ENCODE peak calls at places on chromosomes 13 and 19, in five cellular contexts. One of them, this sample, is unnamed.

GRCh38 chr19:12946092-12946845 is 607 bp downstream of the RAD23A start:
- DNase-seq in suprapubic skin: no peak
- DNase-seq in cardiac fibroblast: peak
- DNase-seq in testis: peak
- DNase-seq in HFF-Myc: no peak
- DNase-seq in this sample: no peak

GRCh38 chr19:35533822-35534521 is 716 bp downstream of the GAPDHS start:
- DNase-seq in suprapubic skin: no peak
- DNase-seq in cardiac fibroblast: peak
- DNase-seq in testis: peak
- DNase-seq in HFF-Myc: no peak
- DNase-seq in this sample: no peak

GRCh38 chr19:35248310-35249145 is at the start of gene LSR:
- DNase-seq in testis: peak
- DNase-seq in HFF-Myc: no peak
- DNase-seq in suprapubic skin: no peak
- DNase-seq in cardiac fibroblast: no peak
- DNase-seq in this sample: peak

GRCh38 chr13:42312817-42313431 is 41.0 kb downstream of the AKAP11 start:
- DNase-seq in suprapubic skin: no peak
- DNase-seq in HFF-Myc: no peak
- DNase-seq in testis: no peak
- DNase-seq in cardiac fibroblast: no peak
- DNase-seq in this sample: no peak

GRCh38 chr13:48221301-48222190 is 11.5 kb upstream of the ITM2B start:
- DNase-seq in HFF-Myc: no peak
- DNase-seq in cardiac fibroblast: peak
- DNase-seq in testis: peak
- DNase-seq in suprapubic skin: no peak
- DNase-seq in this sample: no peak

GRCh38 chr19:18194554-18195238 is 1.7 kb downstream of the MPV17L2 start:
- DNase-seq in testis: peak
- DNase-seq in HFF-Myc: no peak
- DNase-seq in suprapubic skin: peak
- DNase-seq in cardiac fibroblast: no peak
- DNase-seq in this sample: no peak

GRCh38 chr19:57708641-57709354 is at the start of gene ZNF154:
- DNase-seq in testis: peak
- DNase-seq in cardiac fibroblast: peak
- DNase-seq in HFF-Myc: peak
- DNase-seq in suprapubic skin: no peak
- DNase-seq in this sample: no peak

GRCh38 chr19:10110972-10111317 is 548 bp upstream of the P2RY11 start:
- DNase-seq in suprapubic skin: no peak
- DNase-seq in HFF-Myc: no peak
- DNase-seq in testis: no peak
- DNase-seq in cardiac fibroblast: no peak
- DNase-seq in this sample: no peak

GRCh38 chr13:33454844-33455256 is 169.3 kb upstream of the STARD13 start:
- DNase-seq in testis: no peak
- DNase-seq in suprapubic skin: no peak
- DNase-seq in HFF-Myc: peak
- DNase-seq in cardiac fibroblast: peak
- DNase-seq in this sample: no peak

GRCh38 chr19:35671818-35672217 is 5.5 kb downstream of the UPK1A start:
- DNase-seq in testis: no peak
- DNase-seq in HFF-Myc: no peak
- DNase-seq in suprapubic skin: no peak
- DNase-seq in cardiac fibroblast: peak
- DNase-seq in this sample: no peak

GRCh38 chr19:12783226-12783848 is 7.9 kb upstream of the JUNB start:
- DNase-seq in HFF-Myc: no peak
- DNase-seq in cardiac fibroblast: no peak
- DNase-seq in testis: no peak
- DNase-seq in suprapubic skin: no peak
- DNase-seq in this sample: no peak

GRCh38 chr19:16591803-16592556 is 19.8 kb upstream of the SLC35E1 start:
- DNase-seq in HFF-Myc: no peak
- DNase-seq in suprapubic skin: no peak
- DNase-seq in testis: no peak
- DNase-seq in cardiac fibroblast: no peak
- DNase-seq in this sample: no peak

GRCh38 chr13:20125129-20125782 is 35.6 kb downstream of the GJA3 start:
- DNase-seq in suprapubic skin: peak
- DNase-seq in cardiac fibroblast: peak
- DNase-seq in HFF-Myc: no peak
- DNase-seq in testis: no peak
- DNase-seq in this sample: no peak

GRCh38 chr13:103142091-103142594 is 75.9 kb upstream of the SLC10A2 start:
- DNase-seq in suprapubic skin: no peak
- DNase-seq in testis: no peak
- DNase-seq in cardiac fibroblast: no peak
- DNase-seq in HFF-Myc: no peak
- DNase-seq in this sample: no peak

GRCh38 chr13:103145476-103145875 is 79.3 kb upstream of the SLC10A2 start:
- DNase-seq in suprapubic skin: no peak
- DNase-seq in testis: no peak
- DNase-seq in cardiac fibroblast: no peak
- DNase-seq in HFF-Myc: no peak
- DNase-seq in this sample: no peak

GRCh38 chr13:103134271-103134670 is 68.1 kb upstream of the SLC10A2 start:
- DNase-seq in suprapubic skin: no peak
- DNase-seq in testis: no peak
- DNase-seq in HFF-Myc: no peak
- DNase-seq in cardiac fibroblast: no peak
- DNase-seq in this sample: no peak

GRCh38 chr13:103140001-103140671 is 73.9 kb upstream of the SLC10A2 start:
- DNase-seq in cardiac fibroblast: peak
- DNase-seq in testis: no peak
- DNase-seq in HFF-Myc: peak
- DNase-seq in suprapubic skin: no peak
- DNase-seq in this sample: no peak
- TF ChIP-seq CTCF in cardiac fibroblast: peak
- TF ChIP-seq CTCF in testis: no peak
- TF ChIP-seq CTCF in HFF-Myc: peak
- TF ChIP-seq CTCF in suprapubic skin: peak
- TF ChIP-seq CTCF in this sample: no peak

DNA sequence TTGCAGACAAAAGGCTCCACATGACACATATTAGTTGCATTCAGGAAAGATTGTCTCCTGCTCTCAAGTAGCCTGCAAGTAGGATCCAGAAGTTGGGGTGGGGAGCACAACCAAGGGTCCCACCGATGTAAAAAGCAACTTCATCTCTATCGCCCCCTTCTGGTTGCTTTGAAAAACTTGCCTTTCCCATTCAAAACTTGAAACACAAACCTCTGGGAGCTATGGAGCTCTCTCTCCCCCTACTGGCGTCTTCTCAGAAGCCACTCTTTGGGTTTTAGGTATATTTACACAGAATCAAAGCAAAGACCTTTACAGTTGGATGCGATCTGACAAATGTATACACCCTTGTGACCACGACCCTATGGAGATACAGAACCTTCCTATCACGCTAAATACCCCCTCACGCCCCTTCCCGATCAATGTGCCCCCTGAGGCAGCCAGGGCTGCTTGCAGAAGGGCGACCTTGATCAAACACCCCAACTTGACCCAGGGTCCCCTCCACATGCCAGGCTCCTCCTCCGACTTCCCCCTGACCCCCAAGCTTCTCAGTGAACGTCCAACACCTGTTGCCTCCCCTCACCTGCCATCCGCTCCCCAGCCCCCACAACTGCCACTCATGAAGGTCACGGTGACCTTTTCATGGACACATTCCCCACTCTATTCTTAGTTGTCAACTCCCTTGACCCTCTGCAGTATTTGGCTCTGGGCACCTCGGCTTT is 10.1 kb downstream of the NOSIP start:
- DNase-seq in HFF-Myc: peak
- DNase-seq in cardiac fibroblast: peak
- DNase-seq in suprapubic skin: no peak
- DNase-seq in testis: peak
- DNase-seq in this sample: no peak
- TF ChIP-seq CTCF in HFF-Myc: peak
- TF ChIP-seq CTCF in cardiac fibroblast: peak
- TF ChIP-seq CTCF in suprapubic skin: peak
- TF ChIP-seq CTCF in testis: peak
- TF ChIP-seq CTCF in this sample: peak

DNA sequence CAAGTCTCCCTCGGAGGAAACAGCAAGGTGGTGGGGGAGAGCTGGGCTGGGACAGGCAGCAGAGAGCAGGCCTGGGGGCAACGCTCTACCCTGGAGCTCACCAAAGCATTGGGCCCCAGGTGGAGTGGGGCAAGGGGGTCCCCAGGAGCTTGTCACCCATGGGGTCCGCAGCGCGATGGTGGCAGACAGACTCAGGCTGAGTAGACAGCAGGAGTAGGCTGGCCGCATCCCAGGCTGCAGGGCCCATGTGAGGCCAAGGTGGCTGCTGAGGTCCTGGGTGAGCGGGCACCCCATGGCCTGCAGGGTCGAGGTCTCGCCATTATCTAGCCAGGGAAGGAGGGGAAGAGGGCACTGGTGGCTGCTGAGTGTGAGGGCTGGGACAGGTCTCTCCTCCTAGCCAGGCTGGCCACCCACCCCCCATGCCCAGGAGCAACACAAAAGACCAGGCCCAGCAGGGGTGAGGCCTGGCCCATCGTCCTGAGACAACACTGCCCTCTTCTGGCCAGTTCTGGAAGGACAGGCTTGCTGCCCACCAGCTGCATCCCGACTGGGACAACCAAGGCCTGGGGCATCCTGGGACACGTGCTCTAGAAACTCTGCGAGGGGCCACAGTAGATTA is 33.1 kb downstream of the CEBPG start:
- DNase-seq in suprapubic skin: peak
- DNase-seq in cardiac fibroblast: peak
- DNase-seq in HFF-Myc: peak
- DNase-seq in testis: peak
- DNase-seq in this sample: no peak
- TF ChIP-seq CTCF in suprapubic skin: peak
- TF ChIP-seq CTCF in cardiac fibroblast: peak
- TF ChIP-seq CTCF in HFF-Myc: peak
- TF ChIP-seq CTCF in testis: peak
- TF ChIP-seq CTCF in this sample: peak

GRCh38 chr13:62388515-62388914 is 972.9 kb upstream of the PCDH20 start:
- DNase-seq in cardiac fibroblast: no peak
- DNase-seq in HFF-Myc: no peak
- DNase-seq in testis: no peak
- DNase-seq in suprapubic skin: no peak
- DNase-seq in this sample: no peak

DNA sequence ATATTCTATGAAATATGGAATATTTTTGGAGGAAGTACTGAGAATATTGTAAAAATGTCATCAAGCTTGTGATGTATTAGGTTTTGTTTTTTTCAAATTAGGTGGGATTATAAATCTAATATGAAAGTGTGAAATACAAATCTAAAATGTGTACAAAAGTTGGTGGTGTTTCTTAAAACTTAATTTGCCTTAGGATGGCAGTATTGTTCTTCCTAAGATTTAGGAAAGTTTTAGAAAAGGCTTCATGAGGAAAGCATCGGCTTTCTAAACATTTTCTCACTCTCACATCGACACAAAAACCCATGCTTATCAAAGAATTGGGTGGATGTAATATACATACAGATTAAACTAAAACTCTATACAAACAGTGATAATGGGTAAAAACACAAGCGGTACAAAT is 972.0 kb upstream of the PCDH20 start:
- DNase-seq in HFF-Myc: no peak
- DNase-seq in testis: no peak
- DNase-seq in cardiac fibroblast: no peak
- DNase-seq in suprapubic skin: no peak
- DNase-seq in this sample: no peak
- TF ChIP-seq CTCF in HFF-Myc: no peak
- TF ChIP-seq CTCF in testis: no peak
- TF ChIP-seq CTCF in cardiac fibroblast: no peak
- TF ChIP-seq CTCF in suprapubic skin: no peak
- TF ChIP-seq CTCF in this sample: no peak

DNA sequence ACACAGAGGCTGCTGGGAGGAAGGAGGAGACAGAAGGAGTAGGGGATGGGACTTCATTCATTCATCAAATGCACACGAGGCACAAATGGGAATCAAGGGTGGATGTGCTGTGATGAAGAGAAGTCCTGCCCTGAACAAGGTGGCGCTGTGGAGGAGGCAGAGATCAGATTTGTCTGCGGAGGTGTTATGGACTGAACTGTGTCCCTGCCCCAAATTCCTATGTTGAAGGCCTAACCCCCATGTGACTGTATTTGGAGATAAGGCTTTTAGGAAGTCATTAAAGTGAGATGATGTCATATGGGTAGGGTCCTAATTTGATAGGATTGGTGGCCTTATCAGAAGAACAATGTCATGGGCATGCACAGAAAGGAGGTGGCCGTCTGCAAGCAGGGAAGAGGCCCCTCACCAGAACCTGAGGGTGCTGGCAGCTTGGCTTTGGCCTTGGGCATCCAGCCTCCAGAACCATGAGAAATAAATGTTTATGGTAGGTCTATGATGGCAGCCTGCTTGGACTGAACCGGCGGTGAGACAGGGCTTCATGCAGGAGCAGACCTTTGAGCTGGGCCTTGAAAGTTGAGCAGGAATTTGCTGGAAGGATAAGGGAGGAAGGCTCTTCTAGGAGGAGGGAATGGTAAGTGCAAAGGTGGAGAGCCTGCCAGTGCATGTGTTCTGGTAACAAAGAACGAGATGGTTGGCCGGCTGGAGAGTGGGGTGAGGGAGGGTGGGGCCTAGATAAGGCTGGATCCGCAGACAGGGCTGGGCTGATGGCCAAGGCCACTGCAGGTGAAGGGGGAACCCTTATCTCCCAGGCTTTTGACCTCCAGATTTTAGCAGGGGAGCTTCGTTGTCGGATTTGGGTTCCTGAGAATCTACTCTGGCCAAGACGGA is 2.7 kb upstream of the CEBPA start:
- DNase-seq in testis: no peak
- DNase-seq in suprapubic skin: no peak
- DNase-seq in cardiac fibroblast: no peak
- DNase-seq in HFF-Myc: no peak
- DNase-seq in this sample: peak
- TF ChIP-seq CTCF in testis: no peak
- TF ChIP-seq CTCF in suprapubic skin: no peak
- TF ChIP-seq CTCF in cardiac fibroblast: no peak
- TF ChIP-seq CTCF in HFF-Myc: no peak
- TF ChIP-seq CTCF in this sample: no peak